ENCODE peak calls at places on chromosome 6, in five cellular contexts. Y is fibroblast of lung; H is CD8-positive, alpha-beta memory T cell; X is GM06990; D is CD8-positive, alpha-beta T cell. M is an unnamed sample.

GRCh38 chr6:90284236-90284744 is 12.4 kb downstream of the BACH2 start:
- DNase-seq in D (no peak), H (no peak), Y (peak; percentile 92), X (no peak), M (no peak)

GRCh38 chr6:62528894-62529526 is 243.0 kb upstream of the KHDRBS2 start:
- DNase-seq in H (no peak), D (no peak), Y (no peak), X (no peak), M (no peak)

GRCh38 chr6:9914951-9915350 is 499.9 kb downstream of the TFAP2A start:
- DNase-seq in H (no peak), D (no peak), Y (no peak), X (no peak), M (no peak)

GRCh38 chr6:117483004-117483644 is 650 bp downstream of the DCBLD1 start:
- DNase-seq in X (peak; percentile 65), Y (peak; percentile 51), H (no peak), D (no peak), M (no peak)

GRCh38 chr6:122712093-122712863 is 67.2 kb upstream of the FABP7 start:
- DNase-seq in X (no peak), H (no peak), Y (peak; percentile 41), D (no peak), M (no peak)

GRCh38 chr6:161228911-161229591 is 44.8 kb downstream of the AGPAT4 start:
- DNase-seq in D (no peak), H (no peak), X (no peak), Y (peak; percentile 86), M (no peak)

GRCh38 chr6:39923394-39923793 is 10.9 kb downstream of the MOCS1 start:
- DNase-seq in D (no peak), X (no peak), Y (no peak), H (no peak), M (no peak)

GRCh38 chr6:34768148-34768547 is 10.8 kb downstream of the SNRPC start:
- DNase-seq in H (no peak), Y (no peak), D (no peak), X (no peak), M (no peak)

GRCh38 chr6:44002071-44002590 is 125.1 kb downstream of the MRPL14 start:
- DNase-seq in D (no peak), Y (no peak), H (no peak), X (no peak), M (no peak)

GRCh38 chr6:160790028-160790792 is 88.2 kb downstream of the PLG start:
- DNase-seq in Y (no peak), X (peak; percentile 44), D (no peak), H (no peak), M (peak; percentile 16)

GRCh38 chr6:150456902-150457643 is 88.3 kb downstream of the IYD start:
- DNase-seq in H (no peak), D (no peak), Y (no peak), X (no peak), M (no peak)

GRCh38 chr6:163333038-163333437 is 81.5 kb upstream of the QKI start:
- DNase-seq in H (no peak), Y (no peak), X (no peak), D (no peak), M (no peak)

GRCh38 chr6:161161889-161162624 is 111.8 kb downstream of the AGPAT4 start:
- DNase-seq in Y (peak; percentile 68), H (no peak), D (no peak), X (no peak), M (no peak)

GRCh38 chr6:22828179-22829062 is 259.1 kb downstream of the HDGFL1 start:
- DNase-seq in D (no peak), X (no peak), Y (peak; percentile 93), H (no peak), M (peak; percentile 24)

GRCh38 chr6:136969930-136970329 is 47.8 kb downstream of the SLC35D3 start:
- DNase-seq in X (no peak), Y (no peak), H (no peak), D (no peak), M (no peak)

GRCh38 chr6:17932362-17932852 is 55.0 kb downstream of the KIF13A start:
- DNase-seq in H (no peak), D (no peak), Y (peak; percentile 83), X (no peak), M (no peak)

GRCh38 chr6:9308284-9308683 is 872.9 kb upstream of the SLC35B3 start:
- DNase-seq in H (no peak), D (no peak), Y (no peak), X (no peak), M (no peak)

GRCh38 chr6:41437604-41438003 is 102.2 kb downstream of the NCR2 start:
- DNase-seq in D (no peak), H (no peak), Y (no peak), X (no peak), M (no peak)

GRCh38 chr6:108118791-108119211 is 44.3 kb upstream of the OSTM1 start:
- DNase-seq in D (no peak), H (no peak), Y (peak; percentile 19), X (no peak), M (no peak)

DNA sequence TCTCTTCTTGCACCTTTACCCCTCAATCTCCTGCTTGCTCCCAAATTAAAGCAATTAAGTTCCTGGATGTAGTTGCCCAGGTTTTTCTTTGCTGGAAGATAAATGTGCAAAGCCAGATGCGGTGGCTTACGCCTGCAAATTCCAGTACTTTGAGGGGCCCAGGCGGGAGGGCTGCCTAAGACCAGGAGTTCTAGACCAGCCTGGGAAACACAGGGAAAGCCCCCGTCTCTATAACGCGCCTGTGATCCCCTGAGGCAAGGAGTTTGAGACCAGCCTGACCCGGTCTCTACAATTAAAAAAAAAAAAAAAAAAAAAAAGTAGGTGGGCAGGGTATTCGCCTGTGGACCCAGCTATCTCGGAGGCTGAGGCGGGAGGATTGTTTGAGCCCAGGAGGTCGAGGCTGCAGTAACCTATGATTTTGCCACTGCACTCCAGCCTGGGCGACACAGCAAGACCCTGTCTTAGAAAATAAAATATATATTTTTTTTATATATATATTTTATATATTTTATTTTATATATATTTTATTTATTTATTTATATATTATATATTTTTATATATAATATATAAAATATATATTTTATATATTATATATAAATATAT is 461 bp upstream of the DCDC2 start:
- DNase-seq in H (no peak), Y (no peak), X (no peak), D (no peak), M (no peak)
- H3K4me3 ChIP-seq in H (peak overlapping the region; percentile 34), Y (no peak overlapping the region), X (peak overlapping the region; percentile 17), D (peak overlapping the region; percentile 54), M (no peak overlapping the region)

GRCh38 chr6:119333707-119334295 is 15.8 kb downstream of the MAN1A1 start:
- DNase-seq in X (no peak), H (no peak), Y (no peak), D (no peak), M (no peak)
- H3K4me3 ChIP-seq in X (no peak overlapping the region), H (no peak overlapping the region), Y (no peak overlapping the region), D (no peak overlapping the region), M (no peak overlapping the region)

GRCh38 chr6:146886587-146887446 is 288.0 kb downstream of the ADGB start:
- DNase-seq in D (no peak), Y (no peak), H (no peak), X (no peak), M (no peak)
- H3K4me3 ChIP-seq in D (no peak overlapping the region), Y (no peak overlapping the region), H (no peak overlapping the region), X (no peak overlapping the region), M (no peak overlapping the region)

GRCh38 chr6:69763763-69764162 is 33.0 kb downstream of the LMBRD1 start:
- DNase-seq in Y (no peak), H (no peak), D (no peak), X (no peak), M (no peak)
- H3K4me3 ChIP-seq in Y (no peak overlapping the region), H (no peak overlapping the region), D (no peak overlapping the region), X (no peak overlapping the region), M (no peak overlapping the region)

GRCh38 chr6:118893882-118894424 is at the start of gene ASF1A:
- DNase-seq in H (peak; percentile 92), Y (peak; percentile 99), X (peak; percentile 91), D (peak; percentile 94), M (peak; percentile 99)
- H3K4me3 ChIP-seq in H (peak within 1 kb of the TSS; percentile 92), Y (peak within 1 kb of the TSS; percentile 92), X (peak within 1 kb of the TSS; percentile 88), D (peak within 1 kb of the TSS; percentile 82), M (peak within 1 kb of the TSS; percentile 87)

DNA sequence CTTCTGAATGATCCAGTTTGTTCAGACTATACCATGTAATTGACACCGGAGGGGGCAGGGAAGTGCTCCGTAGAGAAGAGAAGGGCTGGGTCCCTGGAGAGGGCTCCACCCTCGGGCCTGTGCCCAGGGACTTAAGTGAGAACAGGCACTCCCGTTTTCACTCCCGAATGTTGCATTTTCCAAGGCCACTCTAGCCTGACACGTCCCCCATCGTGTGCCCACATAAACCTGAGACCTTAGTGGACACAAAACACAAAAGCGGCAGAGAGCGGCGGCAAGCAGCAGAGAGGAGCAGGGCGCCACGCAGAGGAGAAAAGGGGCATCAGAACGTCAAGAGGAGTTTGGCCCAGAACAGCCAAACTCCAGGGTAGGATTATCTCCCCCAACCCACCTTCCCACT is 1405.1 kb downstream of the GRIK2 start:
- DNase-seq in D (no peak), Y (no peak), X (no peak), H (no peak), M (no peak)
- H3K4me3 ChIP-seq in D (no peak overlapping the region), Y (no peak overlapping the region), X (no peak overlapping the region), H (no peak overlapping the region), M (no peak overlapping the region)

GRCh38 chr6:26026833-26027490 is 60.3 kb upstream of the HFE start:
- DNase-seq in D (peak; percentile 86), Y (peak; percentile 97), X (peak; percentile 91), H (peak; percentile 81), M (peak; percentile 100)

GRCh38 chr6:26025894-26026832 is 61.1 kb upstream of the HFE start:
- DNase-seq in H (peak; percentile 90), D (peak; percentile 80), X (peak; percentile 79), Y (peak; percentile 96), M (peak; percentile 95)

GRCh38 chr6:26027491-26028211 is 59.6 kb upstream of the HFE start:
- DNase-seq in H (no peak), Y (no peak), X (no peak), D (no peak), M (no peak)

GRCh38 chr6:26024651-26025046 is 62.0 kb downstream of the TRIM38 start:
- DNase-seq in D (no peak), Y (no peak), H (no peak), X (no peak), M (no peak)

GRCh38 chr6:26025047-26025893 is 62.0 kb upstream of the HFE start:
- DNase-seq in D (no peak), X (no peak), Y (peak; percentile 82), H (no peak), M (no peak)
- H3K4me3 ChIP-seq in D (no peak overlapping the region), X (peak overlapping the region; percentile 66), Y (peak overlapping the region; percentile 74), H (no peak overlapping the region), M (peak overlapping the region; percentile 64)

DNA sequence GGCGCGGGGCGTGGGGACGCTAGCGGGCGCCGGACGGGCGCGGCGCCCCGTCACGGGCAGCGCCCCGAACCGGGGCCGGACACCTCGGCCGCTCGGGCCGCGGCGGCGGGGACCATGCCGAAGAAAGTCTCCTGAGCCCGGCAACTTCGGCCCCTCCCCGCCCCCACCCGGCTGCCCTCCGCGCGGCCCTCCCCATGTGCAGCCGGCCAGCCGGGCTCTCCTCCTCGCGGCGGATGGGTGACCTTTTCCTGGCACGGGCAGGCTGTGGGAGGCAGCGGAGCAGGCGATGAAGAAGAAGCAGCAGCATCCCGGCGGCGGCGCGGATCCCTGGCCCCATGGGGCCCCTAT is 289 bp downstream of the UST start:
- DNase-seq in H (no peak), X (no peak), D (no peak), Y (peak; percentile 59), M (no peak)
- H3K4me3 ChIP-seq in H (peak overlapping the region; percentile 55), X (peak overlapping the region; percentile 77), D (peak overlapping the region; percentile 76), Y (peak overlapping the region; percentile 86), M (peak overlapping the region; percentile 68)

GRCh38 chr6:16592550-16592892 is 168.7 kb downstream of the ATXN1 start:
- DNase-seq in X (no peak), D (no peak), H (no peak), Y (no peak), M (peak; percentile 6)
- H3K4me3 ChIP-seq in X (no peak overlapping the region), D (no peak overlapping the region), H (no peak overlapping the region), Y (no peak overlapping the region), M (no peak overlapping the region)

GRCh38 chr6:30881987-30882763 is 2.1 kb upstream of the DDR1 start:
- DNase-seq in H (no peak), Y (peak; percentile 60), X (no peak), D (no peak), M (no peak)
- H3K4me3 ChIP-seq in H (no peak overlapping the region), Y (no peak overlapping the region), X (no peak overlapping the region), D (no peak overlapping the region), M (no peak overlapping the region)